ENCODE peak calls at places on chromosomes 16 and 17, in five cellular contexts. One of them, this sample, is unnamed. For H3K36me3, the result is how much of the 10 kb centered on the place peaks cover.

GRCh38 chr17:45052052-45052772 is 780 bp upstream of the DCAKD start:
- DNase-seq in uterus: peak
- DNase-seq in lung: peak
- DNase-seq in body of pancreas: peak
- DNase-seq in adrenal gland: peak
- DNase-seq in this sample: peak

GRCh38 chr16:2388139-2388874 is 40.9 kb upstream of the CCNF start:
- DNase-seq in uterus: no peak
- DNase-seq in lung: no peak
- DNase-seq in body of pancreas: peak
- DNase-seq in adrenal gland: no peak
- DNase-seq in this sample: no peak

GRCh38 chr17:49465352-49465751 is 29.7 kb upstream of the NGFR start:
- DNase-seq in uterus: no peak
- DNase-seq in lung: no peak
- DNase-seq in body of pancreas: no peak
- DNase-seq in adrenal gland: no peak
- DNase-seq in this sample: no peak

GRCh38 chr17:5050281-5050680 is 15.1 kb upstream of the SLC52A1 start:
- DNase-seq in uterus: peak
- DNase-seq in lung: no peak
- DNase-seq in body of pancreas: peak
- DNase-seq in adrenal gland: no peak
- DNase-seq in this sample: no peak

GRCh38 chr17:72182256-72182890 is 61.6 kb downstream of the SOX9 start:
- DNase-seq in uterus: no peak
- DNase-seq in lung: no peak
- DNase-seq in body of pancreas: no peak
- DNase-seq in adrenal gland: no peak
- DNase-seq in this sample: no peak

GRCh38 chr17:29847527-29847931 is 82.5 kb downstream of the SSH2 start:
- DNase-seq in uterus: no peak
- DNase-seq in lung: no peak
- DNase-seq in body of pancreas: no peak
- DNase-seq in adrenal gland: no peak
- DNase-seq in this sample: no peak

GRCh38 chr16:67199808-67200198 is 872 bp downstream of the ELMO3 start:
- DNase-seq in uterus: no peak
- DNase-seq in lung: no peak
- DNase-seq in body of pancreas: no peak
- DNase-seq in adrenal gland: no peak
- DNase-seq in this sample: no peak

GRCh38 chr16:23351360-23351759 is 49.3 kb downstream of the SCNN1B start:
- DNase-seq in uterus: no peak
- DNase-seq in lung: no peak
- DNase-seq in body of pancreas: peak
- DNase-seq in adrenal gland: no peak
- DNase-seq in this sample: no peak

GRCh38 chr16:89159174-89159849 is 12.2 kb upstream of the CDH15 start:
- DNase-seq in uterus: no peak
- DNase-seq in lung: no peak
- DNase-seq in body of pancreas: no peak
- DNase-seq in adrenal gland: no peak
- DNase-seq in this sample: no peak

GRCh38 chr17:32610027-32610650 is 123.3 kb downstream of the CDK5R1 start:
- DNase-seq in uterus: no peak
- DNase-seq in lung: no peak
- DNase-seq in body of pancreas: no peak
- DNase-seq in adrenal gland: no peak
- DNase-seq in this sample: no peak

GRCh38 chr17:35241520-35241919 is 1.4 kb upstream of the SLFN5 start:
- DNase-seq in uterus: no peak
- DNase-seq in lung: no peak
- DNase-seq in body of pancreas: no peak
- DNase-seq in adrenal gland: no peak
- DNase-seq in this sample: no peak

GRCh38 chr17:74271902-74272563 is 2.0 kb upstream of the DNAI2 start:
- DNase-seq in uterus: no peak
- DNase-seq in lung: peak
- DNase-seq in body of pancreas: no peak
- DNase-seq in adrenal gland: no peak
- DNase-seq in this sample: peak

GRCh38 chr17:42618442-42619150 is 9.1 kb downstream of the TUBG1 start:
- DNase-seq in uterus: peak
- DNase-seq in lung: peak
- DNase-seq in body of pancreas: peak
- DNase-seq in adrenal gland: peak
- DNase-seq in this sample: peak

GRCh38 chr16:63655846-63656245 is 1466.0 kb downstream of the CDH11 start:
- DNase-seq in uterus: no peak
- DNase-seq in lung: no peak
- DNase-seq in body of pancreas: no peak
- DNase-seq in adrenal gland: no peak
- DNase-seq in this sample: no peak

GRCh38 chr16:75402174-75402820 is 31.0 kb downstream of the CFDP1 start:
- DNase-seq in uterus: no peak
- DNase-seq in lung: no peak
- DNase-seq in body of pancreas: no peak
- DNase-seq in adrenal gland: no peak
- DNase-seq in this sample: no peak

GRCh38 chr16:85759136-85759535 is 8.2 kb upstream of the C16orf74 start:
- DNase-seq in uterus: no peak
- DNase-seq in lung: no peak
- DNase-seq in body of pancreas: no peak
- DNase-seq in adrenal gland: no peak
- DNase-seq in this sample: no peak

GRCh38 chr17:56891751-56892150 is 22.1 kb downstream of the TRIM25 start:
- DNase-seq in uterus: no peak
- DNase-seq in lung: peak
- DNase-seq in body of pancreas: peak
- DNase-seq in adrenal gland: no peak
- DNase-seq in this sample: no peak

GRCh38 chr17:382644-383533 is 30.3 kb upstream of the RPH3AL start:
- DNase-seq in uterus: no peak
- DNase-seq in lung: no peak
- DNase-seq in body of pancreas: peak
- DNase-seq in adrenal gland: peak
- DNase-seq in this sample: peak

GRCh38 chr17:27294689-27295630 is 1.0 kb downstream of the WSB1 start:
- DNase-seq in uterus: peak
- DNase-seq in lung: peak
- DNase-seq in body of pancreas: peak
- DNase-seq in adrenal gland: peak
- DNase-seq in this sample: peak

GRCh38 chr17:76570877-76571471 is 14.7 kb downstream of the ST6GALNAC2 start:
- DNase-seq in uterus: no peak
- DNase-seq in lung: no peak
- DNase-seq in body of pancreas: no peak
- DNase-seq in adrenal gland: no peak
- DNase-seq in this sample: no peak

GRCh38 chr17:76568771-76569170 is 16.9 kb downstream of the ST6GALNAC2 start:
- DNase-seq in uterus: no peak
- DNase-seq in lung: no peak
- DNase-seq in body of pancreas: no peak
- DNase-seq in adrenal gland: no peak
- DNase-seq in this sample: no peak

GRCh38 chr17:76567634-76568432 is 17.8 kb downstream of the ST6GALNAC2 start:
- DNase-seq in uterus: no peak
- DNase-seq in lung: peak
- DNase-seq in body of pancreas: peak
- DNase-seq in adrenal gland: no peak
- DNase-seq in this sample: no peak

GRCh38 chr17:76570457-76570856 is 15.2 kb downstream of the ST6GALNAC2 start:
- DNase-seq in uterus: no peak
- DNase-seq in lung: no peak
- DNase-seq in body of pancreas: no peak
- DNase-seq in adrenal gland: no peak
- DNase-seq in this sample: no peak

GRCh38 chr17:76569607-76570279 is 15.9 kb downstream of the ST6GALNAC2 start:
- DNase-seq in uterus: no peak
- DNase-seq in lung: no peak
- DNase-seq in body of pancreas: peak
- DNase-seq in adrenal gland: peak
- DNase-seq in this sample: no peak
- TF ChIP-seq CTCF in uterus: no peak
- TF ChIP-seq CTCF in lung: no peak
- TF ChIP-seq CTCF in body of pancreas: no peak
- TF ChIP-seq CTCF in adrenal gland: peak
- TF ChIP-seq CTCF in this sample: no peak

GRCh38 chr16:71673190-71673956 is 47.4 kb downstream of the MARVELD3 start:
- DNase-seq in uterus: no peak
- DNase-seq in lung: no peak
- DNase-seq in body of pancreas: no peak
- DNase-seq in adrenal gland: no peak
- DNase-seq in this sample: no peak
- H3K36me3 ChIP-seq in uterus: under half
- H3K36me3 ChIP-seq in lung: under half
- H3K36me3 ChIP-seq in body of pancreas: under half
- H3K36me3 ChIP-seq in adrenal gland: under half
- H3K36me3 ChIP-seq in this sample: under half

GRCh38 chr16:54284319-54284930 is 2.2 kb downstream of the IRX3 start:
- DNase-seq in uterus: no peak
- DNase-seq in lung: no peak
- DNase-seq in body of pancreas: no peak
- DNase-seq in adrenal gland: no peak
- DNase-seq in this sample: no peak
- H3K27ac ChIP-seq in uterus: no peak
- H3K27ac ChIP-seq in lung: peak
- H3K27ac ChIP-seq in body of pancreas: no peak
- H3K27ac ChIP-seq in adrenal gland: no peak
- H3K27ac ChIP-seq in this sample: peak

GRCh38 chr16:10668322-10669045 is 26.2 kb downstream of the TEKT5 start:
- DNase-seq in uterus: no peak
- DNase-seq in lung: no peak
- DNase-seq in body of pancreas: no peak
- DNase-seq in adrenal gland: no peak
- DNase-seq in this sample: peak
- TF ChIP-seq CTCF in uterus: no peak
- TF ChIP-seq CTCF in lung: peak
- TF ChIP-seq CTCF in body of pancreas: no peak
- TF ChIP-seq CTCF in adrenal gland: peak
- TF ChIP-seq CTCF in this sample: peak

GRCh38 chr17:61966201-61966600 is 38.4 kb upstream of the INTS2 start:
- DNase-seq in uterus: no peak
- DNase-seq in lung: no peak
- DNase-seq in body of pancreas: no peak
- DNase-seq in adrenal gland: no peak
- DNase-seq in this sample: no peak
- H3K36me3 ChIP-seq in uterus: under half
- H3K36me3 ChIP-seq in lung: under half
- H3K36me3 ChIP-seq in body of pancreas: under half
- H3K36me3 ChIP-seq in adrenal gland: under half
- H3K36me3 ChIP-seq in this sample: under half

DNA sequence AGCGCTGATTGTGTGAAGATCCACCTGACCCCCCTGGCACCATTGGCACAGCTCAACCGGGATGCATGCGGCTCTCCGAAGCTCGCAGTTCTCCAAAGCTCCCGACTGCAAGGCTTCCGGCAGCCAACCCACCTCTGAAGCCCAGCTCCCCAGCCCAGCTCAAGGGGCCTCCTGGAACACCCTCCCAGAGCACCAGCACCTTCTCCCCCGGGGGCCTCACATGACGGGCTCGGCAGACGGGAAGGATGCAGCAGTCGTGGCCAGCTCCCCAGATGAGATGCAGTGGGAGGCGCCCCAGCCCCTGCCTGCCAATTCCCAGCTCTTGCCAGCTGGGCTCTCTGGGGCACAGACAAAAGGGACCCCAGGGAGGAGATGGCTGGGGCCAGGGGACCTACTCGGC is 215.3 kb downstream of the ZNF423 start:
- DNase-seq in uterus: no peak
- DNase-seq in lung: no peak
- DNase-seq in body of pancreas: no peak
- DNase-seq in adrenal gland: no peak
- DNase-seq in this sample: no peak
- H3K27ac ChIP-seq in uterus: no peak
- H3K27ac ChIP-seq in lung: no peak
- H3K27ac ChIP-seq in body of pancreas: no peak
- H3K27ac ChIP-seq in adrenal gland: no peak
- H3K27ac ChIP-seq in this sample: peak

DNA sequence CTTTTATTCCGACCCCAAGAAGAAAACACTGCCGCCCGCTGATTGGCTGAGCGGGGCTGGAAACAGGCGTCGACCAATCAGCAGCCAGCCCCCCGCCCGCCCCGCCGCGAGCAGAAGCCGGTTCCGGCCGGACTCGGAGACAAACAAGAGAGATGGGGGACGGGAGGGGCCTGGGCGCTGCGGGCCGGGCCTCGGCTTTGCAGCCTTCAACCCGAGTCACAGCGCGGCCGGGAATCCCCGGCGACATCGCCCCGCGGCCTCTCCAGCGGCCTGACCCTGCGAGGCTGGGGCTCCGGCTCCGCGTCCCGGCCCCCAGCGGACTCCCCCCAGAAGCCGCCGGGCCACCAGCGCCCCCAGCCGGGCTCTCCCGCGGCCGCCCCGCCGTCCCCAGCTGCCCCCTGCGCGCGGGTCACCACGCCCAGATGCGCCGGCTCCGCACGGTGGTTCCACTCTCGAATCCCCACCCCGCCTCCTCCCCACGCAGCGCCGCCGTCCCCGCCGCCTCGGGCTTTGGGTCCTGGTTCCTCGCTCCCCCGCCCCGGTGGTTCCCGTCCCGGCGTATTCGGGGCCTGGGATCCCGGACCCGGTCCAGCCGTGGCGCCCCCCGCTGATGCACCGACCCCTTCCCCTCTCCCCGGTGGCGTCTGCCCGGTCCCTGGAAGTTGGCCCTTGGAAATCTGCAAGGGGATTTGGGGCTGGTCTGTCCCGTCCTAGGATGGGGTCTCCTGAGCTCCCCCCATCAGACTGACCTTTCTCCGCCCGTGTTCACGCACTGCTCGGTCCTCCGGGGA is 417 bp upstream of the SLC43A2 start:
- DNase-seq in uterus: peak
- DNase-seq in lung: peak
- DNase-seq in body of pancreas: peak
- DNase-seq in adrenal gland: peak
- DNase-seq in this sample: peak
- TF ChIP-seq CTCF in uterus: peak
- TF ChIP-seq CTCF in lung: peak
- TF ChIP-seq CTCF in body of pancreas: no peak
- TF ChIP-seq CTCF in adrenal gland: peak
- TF ChIP-seq CTCF in this sample: peak

DNA sequence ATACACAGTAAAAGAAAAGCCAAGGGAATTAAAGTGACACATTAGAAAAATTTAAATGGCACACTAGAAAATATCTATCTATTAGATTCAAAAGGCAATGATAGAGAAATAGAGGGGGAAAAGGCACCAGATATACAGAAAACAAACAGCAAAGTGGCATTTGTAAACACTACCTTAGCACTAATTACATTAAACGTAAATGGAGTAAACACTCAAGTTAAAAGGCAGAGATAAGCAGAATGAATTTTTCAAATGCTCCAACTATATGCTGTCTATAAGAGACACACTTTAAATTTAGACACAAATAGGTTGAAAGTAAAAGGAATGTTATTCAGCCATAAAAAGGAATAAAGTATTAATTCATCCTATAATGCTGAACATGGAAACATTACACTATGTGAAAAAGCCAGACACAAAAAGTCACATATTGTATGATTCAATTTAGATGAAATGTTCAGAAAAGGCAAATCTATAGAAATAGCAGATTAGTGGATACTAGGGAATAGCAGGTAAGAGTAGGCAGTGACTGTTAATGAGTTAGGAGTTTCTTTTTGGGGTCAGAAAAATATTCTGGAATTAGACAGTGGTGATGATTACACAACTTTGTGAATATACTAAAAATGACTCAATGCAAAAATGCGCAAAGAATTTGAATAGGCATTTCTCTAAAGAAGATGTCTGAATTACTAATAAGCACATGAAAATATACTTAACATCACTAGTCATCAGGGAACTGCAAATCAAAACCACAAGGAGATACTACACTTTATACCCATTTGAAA is 92.4 kb downstream of the BRIP1 start:
- DNase-seq in uterus: no peak
- DNase-seq in lung: no peak
- DNase-seq in body of pancreas: no peak
- DNase-seq in adrenal gland: no peak
- DNase-seq in this sample: no peak
- H3K36me3 ChIP-seq in uterus: under half
- H3K36me3 ChIP-seq in lung: under half
- H3K36me3 ChIP-seq in body of pancreas: under half
- H3K36me3 ChIP-seq in adrenal gland: under half
- H3K36me3 ChIP-seq in this sample: under half